ENCODE peak calls at places on chromosomes 2 and 18, in five cellular contexts. A is lung, I is foreskin fibroblast, K is 8988T, Q is right atrium auricular region. W is an unnamed sample.

GRCh38 chr2:47564129-47564528 is 161.2 kb downstream of the MSH2 start:
- DNase-seq in A (no peak), I (no peak), K (no peak), Q (no peak), W (no peak)

GRCh38 chr2:218367415-218368149 is 10.9 kb downstream of the CATIP start:
- DNase-seq in A (peak), I (peak), K (peak), Q (peak), W (peak)

GRCh38 chr2:101140978-101141655 is 10.1 kb downstream of the TBC1D8 start:
- DNase-seq in A (no peak), I (peak), K (no peak), Q (no peak), W (no peak)

GRCh38 chr18:457120-457519 is 43.4 kb downstream of the COLEC12 start:
- DNase-seq in A (no peak), I (peak), K (no peak), Q (peak), W (no peak)

GRCh38 chr2:48397846-48398245 is 132.1 kb upstream of the STON1 start:
- DNase-seq in A (no peak), I (no peak), K (no peak), Q (no peak), W (no peak)

GRCh38 chr2:143824796-143825195 is 695.1 kb downstream of the ZEB2 start:
- DNase-seq in A (no peak), I (no peak), K (no peak), Q (no peak), W (no peak)

GRCh38 chr2:164810843-164811242 is 30.8 kb downstream of the COBLL1 start:
- DNase-seq in A (no peak), I (peak), K (no peak), Q (no peak), W (no peak)

GRCh38 chr2:28654981-28655322 is 96.7 kb upstream of the PPP1CB start:
- DNase-seq in A (no peak), I (peak), K (no peak), Q (no peak), W (no peak)

GRCh38 chr18:3498705-3499451 is 48.9 kb downstream of the TGIF1 start:
- DNase-seq in A (no peak), I (peak), K (peak), Q (no peak), W (peak)

GRCh38 chr2:147872967-147873366 is 28.1 kb downstream of the ACVR2A start:
- DNase-seq in A (no peak), I (no peak), K (no peak), Q (no peak), W (no peak)

GRCh38 chr2:228819701-228820100 is 451.4 kb downstream of the PID1 start:
- DNase-seq in A (no peak), I (peak), K (no peak), Q (no peak), W (no peak)

GRCh38 chr18:59822612-59823275 is 77.1 kb upstream of the PMAIP1 start:
- DNase-seq in A (no peak), I (peak), K (no peak), Q (no peak), W (no peak)

GRCh38 chr2:24898122-24899109 is 21.6 kb downstream of the ADCY3 start:
- DNase-seq in A (no peak), I (no peak), K (no peak), Q (no peak), W (no peak)